ENCODE peak calls at places on chromosomes 12 and 14, in ten cellular contexts. J is aorta; Z is IMR-90; K is testis; B is CD8-positive, alpha-beta memory T cell; P is adipocyte; M is tibial artery; D is colonic mucosa; A is iPS DF 6.9; F is adrenal gland. Y is an unnamed sample.

GRCh38 chr14:31592619-31593018 is 31.4 kb downstream of the NUBPL start:
- DNase-seq in J (no peak), Z (peak; percentile 36), K (no peak), B (no peak), P (peak; percentile 5), M (no peak), D (no peak), A (no peak), F (no peak), Y (peak; percentile 10)

GRCh38 chr12:46921754-46922113 is 95.9 kb upstream of the SLC38A4 start:
- DNase-seq in J (no peak), Z (peak; percentile 79), K (no peak), B (no peak), P (peak; percentile 85), M (no peak), D (no peak), A (no peak), F (no peak), Y (no peak)

GRCh38 chr12:70664463-70664862 is 27.2 kb upstream of the PTPRB start:
- DNase-seq in J (no peak), Z (no peak), K (no peak), B (no peak), P (no peak), M (no peak), D (no peak), A (no peak), F (no peak), Y (no peak)

GRCh38 chr12:57239587-57240068 is 10.1 kb downstream of the SHMT2 start:
- DNase-seq in J (no peak), Z (no peak), K (no peak), B (no peak), P (no peak), M (no peak), D (no peak), A (no peak), F (no peak), Y (no peak)

GRCh38 chr14:45519770-45520169 is 266.8 kb upstream of the MIS18BP1 start:
- DNase-seq in J (no peak), Z (no peak), K (no peak), B (no peak), P (no peak), M (no peak), D (no peak), A (no peak), F (no peak), Y (peak; percentile 8)

GRCh38 chr12:106387847-106388246 is 30.3 kb downstream of the POLR3B start:
- DNase-seq in J (no peak), Z (no peak), K (no peak), B (no peak), P (no peak), M (no peak), D (no peak), A (no peak), F (no peak), Y (no peak)

GRCh38 chr12:2959508-2960431 is 573 bp downstream of the TEAD4 start:
- DNase-seq in J (peak; percentile 93), Z (peak; percentile 60), K (peak; percentile 32), B (no peak), P (peak; percentile 85), M (peak; percentile 59), D (peak; percentile 48), A (no peak), F (no peak), Y (peak; percentile 97)

GRCh38 chr12:86456241-86456640 is 200.1 kb upstream of the MGAT4C start:
- DNase-seq in J (no peak), Z (no peak), K (no peak), B (no peak), P (peak; percentile 26), M (no peak), D (no peak), A (no peak), F (no peak), Y (no peak)

GRCh38 chr14:99971929-99972747 is 93.1 kb upstream of the EVL start:
- DNase-seq in J (no peak), Z (peak; percentile 21), K (no peak), B (peak; percentile 4), P (peak; percentile 53), M (no peak), D (no peak), A (no peak), F (no peak), Y (peak; percentile 92)

GRCh38 chr14:104582005-104582404 is 2.4 kb downstream of the C14orf180 start:
- DNase-seq in J (no peak), Z (no peak), K (peak; percentile 23), B (no peak), P (no peak), M (peak; percentile 51), D (no peak), A (no peak), F (no peak), Y (no peak)

GRCh38 chr14:44010071-44010470 is 497.0 kb downstream of the FSCB start:
- DNase-seq in J (no peak), Z (no peak), K (no peak), B (no peak), P (no peak), M (no peak), D (no peak), A (no peak), F (no peak), Y (no peak)

GRCh38 chr14:42378274-42378673 is 771.6 kb downstream of the LRFN5 start:
- DNase-seq in J (no peak), Z (no peak), K (no peak), B (no peak), P (no peak), M (no peak), D (no peak), A (peak; percentile 4), F (no peak), Y (no peak)

GRCh38 chr12:130990034-130990433 is 36.3 kb downstream of the ADGRD1 start:
- DNase-seq in J (peak; percentile 73), Z (no peak), K (no peak), B (no peak), P (no peak), M (no peak), D (no peak), A (no peak), F (no peak), Y (no peak)

GRCh38 chr14:29814153-29815057 is 113.2 kb downstream of the PRKD1 start:
- DNase-seq in J (peak; percentile 76), Z (peak; percentile 44), K (peak; percentile 87), B (no peak), P (no peak), M (no peak), D (no peak), A (no peak), F (peak; percentile 72), Y (peak; percentile 38)

GRCh38 chr12:93484315-93484981 is 17.1 kb downstream of the MRPL42 start:
- DNase-seq in J (no peak), Z (peak; percentile 33), K (no peak), B (no peak), P (peak; percentile 23), M (no peak), D (no peak), A (no peak), F (no peak), Y (no peak)

DNA sequence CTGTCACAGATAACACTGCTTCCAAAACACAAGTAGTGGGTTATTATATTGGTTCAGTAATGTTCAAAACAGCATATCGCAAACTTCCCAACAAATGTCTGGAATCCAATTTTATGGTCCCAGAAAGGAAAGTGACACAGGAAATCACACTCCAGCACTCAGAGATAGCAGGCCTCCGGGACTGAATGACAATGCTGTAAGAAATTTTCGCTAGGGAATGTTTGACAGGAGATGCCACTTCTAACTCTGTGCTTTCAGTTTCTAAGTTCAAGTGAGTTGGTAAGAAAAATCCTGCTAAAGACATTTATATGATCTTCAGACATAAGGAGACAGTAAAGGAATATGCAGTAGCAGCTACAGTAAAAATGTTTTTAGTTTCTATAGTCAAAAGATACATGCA is 93.2 kb downstream of the SLC2A13 start:
- DNase-seq in J (no peak), Z (peak; percentile 3), K (no peak), B (no peak), P (no peak), M (no peak), D (no peak), A (no peak), F (no peak), Y (no peak)
- H3K36me3 ChIP-seq in J (no peaks in the 10 kb centered on the region), Z (no peaks in the 10 kb centered on the region), K (no peaks in the 10 kb centered on the region), B (no peaks in the 10 kb centered on the region), P (no peaks in the 10 kb centered on the region), M (no peaks in the 10 kb centered on the region), D (no peaks in the 10 kb centered on the region), A (no peaks in the 10 kb centered on the region), F (no peaks in the 10 kb centered on the region), Y (no peaks in the 10 kb centered on the region)

GRCh38 chr14:73895939-73896338 is 9.3 kb downstream of the ZNF410 start:
- DNase-seq in J (no peak), Z (no peak), K (no peak), B (no peak), P (no peak), M (no peak), D (no peak), A (no peak), F (no peak), Y (no peak)
- H3K36me3 ChIP-seq in J (peaks cover 4% of the 10 kb centered on the region), Z (peaks cover 31% of the 10 kb centered on the region), K (no peaks in the 10 kb centered on the region), B (peaks cover 38% of the 10 kb centered on the region), P (peaks cover 81% of the 10 kb centered on the region), M (peaks cover 70% of the 10 kb centered on the region), D (peaks cover 15% of the 10 kb centered on the region), A (no peaks in the 10 kb centered on the region), F (peaks cover 78% of the 10 kb centered on the region), Y (peaks cover 70% of the 10 kb centered on the region)

DNA sequence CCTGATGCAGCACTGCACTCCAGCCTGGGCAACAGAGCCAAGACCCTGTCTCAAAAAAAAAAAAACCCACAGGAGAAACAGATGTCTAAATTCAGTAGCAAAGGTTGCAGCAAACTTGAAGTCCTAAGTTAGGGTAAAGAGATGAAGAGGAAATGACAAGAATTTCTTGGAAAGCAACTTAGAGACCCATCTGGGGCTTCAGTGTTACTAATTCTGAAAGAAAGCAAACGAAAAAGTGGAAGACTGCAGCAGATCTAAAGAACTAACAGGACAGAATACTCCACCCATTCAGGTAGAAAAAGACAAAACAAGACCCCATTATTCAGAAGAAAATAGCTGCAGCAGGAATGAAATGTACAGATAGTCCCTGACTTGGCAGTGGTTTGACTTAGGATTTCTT is 31.9 kb downstream of the RESF1 start:
- DNase-seq in J (no peak), Z (no peak), K (no peak), B (no peak), P (no peak), M (no peak), D (no peak), A (no peak), F (no peak), Y (peak; percentile 10)
- H3K36me3 ChIP-seq in J (no peaks in the 10 kb centered on the region), Z (peaks cover 6% of the 10 kb centered on the region), K (no peaks in the 10 kb centered on the region), B (peaks cover 30% of the 10 kb centered on the region), P (peaks cover 32% of the 10 kb centered on the region), M (peaks cover 38% of the 10 kb centered on the region), D (peaks cover 4% of the 10 kb centered on the region), A (peaks cover 4% of the 10 kb centered on the region), F (peaks cover 14% of the 10 kb centered on the region), Y (no peaks in the 10 kb centered on the region)

DNA sequence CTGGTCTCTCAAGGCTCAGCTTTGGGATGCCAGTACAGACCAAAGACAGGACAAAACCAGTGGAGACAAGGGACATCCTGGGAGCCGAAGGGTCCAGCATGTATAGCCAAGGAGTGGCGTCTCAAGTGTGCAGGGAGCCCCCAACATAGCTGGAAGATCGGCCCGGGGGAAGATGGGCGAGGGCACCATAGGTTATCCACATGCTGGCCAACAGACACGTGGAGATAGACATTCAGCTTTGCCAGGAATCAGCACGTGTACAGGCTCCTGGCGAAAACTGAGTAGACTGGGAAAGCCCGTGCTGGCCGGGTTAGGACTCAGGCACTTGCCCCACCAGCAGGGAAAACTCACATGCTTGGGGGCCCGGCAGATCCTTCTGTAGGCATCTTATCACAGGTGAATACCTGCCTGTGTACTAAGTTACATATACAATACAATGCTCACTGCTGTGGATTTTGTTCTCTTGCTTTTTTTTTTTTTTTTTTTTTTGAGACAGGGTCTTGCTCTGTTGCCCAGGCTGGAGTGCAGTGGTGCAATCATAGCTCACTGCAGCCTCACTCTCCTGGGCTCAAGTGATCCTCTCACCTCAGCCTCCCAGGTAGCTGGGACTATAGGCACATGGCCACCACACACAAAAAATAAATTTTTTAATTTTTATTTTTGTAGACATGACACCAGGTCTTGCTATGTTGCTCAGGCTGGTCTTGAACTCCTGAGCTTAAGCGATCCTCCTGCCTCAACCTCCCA is 5.6 kb upstream of the ANKRD9 start:
- DNase-seq in J (no peak), Z (no peak), K (no peak), B (no peak), P (no peak), M (no peak), D (no peak), A (no peak), F (no peak), Y (peak; percentile 77)
- H3K36me3 ChIP-seq in J (no peaks in the 10 kb centered on the region), Z (no peaks in the 10 kb centered on the region), K (no peaks in the 10 kb centered on the region), B (no peaks in the 10 kb centered on the region), P (no peaks in the 10 kb centered on the region), M (no peaks in the 10 kb centered on the region), D (no peaks in the 10 kb centered on the region), A (no peaks in the 10 kb centered on the region), F (no peaks in the 10 kb centered on the region), Y (no peaks in the 10 kb centered on the region)